ENCODE peak calls at places on chromosomes 16 and 17, in six cellular contexts. G is MCF 10A, P is osteocyte, F is A673, N is tibial artery, L is activated B cell treated with CpG ODN at 0.5 μM for 24 hours. C is an unnamed sample.

GRCh38 chr16:49638696-49639629 is 216.9 kb downstream of the ZNF423 start:
- DNase-seq in G (no peak), P (no peak), F (no peak), N (no peak), L (no peak), C (no peak)

GRCh38 chr16:88365244-88365865 is 17.4 kb upstream of the ZNF469 start:
- DNase-seq in G (no peak), P (no peak), F (no peak), N (no peak), L (no peak), C (no peak)

GRCh38 chr16:47644166-47644565 is 183.0 kb downstream of the PHKB start:
- DNase-seq in G (peak), P (no peak), F (peak), N (peak), L (no peak), C (no peak)

GRCh38 chr17:30236807-30237206 is 1.3 kb upstream of the SLC6A4 start:
- DNase-seq in G (peak), P (peak), F (peak), N (peak), L (no peak), C (no peak)

GRCh38 chr17:49076575-49077384 is 55.8 kb upstream of the B4GALNT2 start:
- DNase-seq in G (peak), P (no peak), F (no peak), N (no peak), L (no peak), C (no peak)

GRCh38 chr17:18004345-18004744 is 31.7 kb downstream of the DRC3 start:
- DNase-seq in G (no peak), P (no peak), F (no peak), N (no peak), L (no peak), C (no peak)

GRCh38 chr17:80872011-80872929 is 119.4 kb upstream of the CHMP6 start:
- DNase-seq in G (no peak), P (no peak), F (no peak), N (no peak), L (no peak), C (no peak)

GRCh38 chr17:56009795-56010715 is 143.2 kb upstream of the ANKFN1 start:
- DNase-seq in G (peak), P (no peak), F (no peak), N (no peak), L (no peak), C (no peak)

GRCh38 chr17:36149296-36149820 is 27.1 kb downstream of the TBC1D3B start:
- DNase-seq in G (peak), P (no peak), F (no peak), N (peak), L (no peak), C (no peak)

GRCh38 chr16:67935096-67935401 is 1.6 kb downstream of the PSMB10 start:
- DNase-seq in G (peak), P (no peak), F (no peak), N (no peak), L (no peak), C (no peak)

GRCh38 chr16:4935231-4935855 is 1.6 kb downstream of the PPL start:
- DNase-seq in G (peak), P (no peak), F (no peak), N (peak), L (no peak), C (no peak)

GRCh38 chr17:32755045-32755805 is 121.7 kb downstream of the MYO1D start:
- DNase-seq in G (peak), P (no peak), F (peak), N (no peak), L (no peak), C (no peak)

GRCh38 chr16:57739756-57740422 is 4.3 kb downstream of the KATNB1 start:
- DNase-seq in G (no peak), P (no peak), F (no peak), N (no peak), L (no peak), C (no peak)

GRCh38 chr17:35088911-35089845 is 25.7 kb upstream of the RFFL start:
- DNase-seq in G (peak), P (peak), F (peak), N (peak), L (peak), C (peak)

GRCh38 chr17:42908872-42909700 is 8.5 kb downstream of the G6PC1 start:
- DNase-seq in G (no peak), P (no peak), F (no peak), N (no peak), L (no peak), C (no peak)

GRCh38 chr16:73017321-73017720 is 30.6 kb downstream of the ZFHX3 start:
- DNase-seq in G (no peak), P (no peak), F (no peak), N (no peak), L (no peak), C (no peak)

GRCh38 chr16:24478401-24478800 is 61.0 kb upstream of the RBBP6 start:
- DNase-seq in G (no peak), P (no peak), F (peak), N (no peak), L (no peak), C (no peak)

GRCh38 chr16:27684047-27684446 is 134.1 kb downstream of the KATNIP start:
- DNase-seq in G (no peak), P (no peak), F (no peak), N (no peak), L (no peak), C (no peak)

GRCh38 chr17:72545756-72546155 is 424.9 kb downstream of the SOX9 start:
- DNase-seq in G (no peak), P (no peak), F (no peak), N (no peak), L (no peak), C (no peak)

GRCh38 chr17:74631468-74632195 is 8.1 kb upstream of the CD300E start:
- DNase-seq in G (no peak), P (no peak), F (no peak), N (peak), L (no peak), C (no peak)

GRCh38 chr17:44024271-44024663 is 9.5 kb upstream of the TMEM101 start:
- DNase-seq in G (no peak), P (no peak), F (no peak), N (no peak), L (no peak), C (no peak)
- TF ChIP-seq CTCF in G (no peak), P (no peak), F (no peak), N (no peak), L (no peak), C (no peak)

GRCh38 chr16:89489040-89489721 is 1.2 kb downstream of the ANKRD11 start:
- DNase-seq in G (peak), P (peak), F (peak), N (peak), L (peak), C (peak)
- TF ChIP-seq CTCF in G (peak), P (peak), F (no peak), N (peak), L (no peak), C (peak)

GRCh38 chr16:7919782-7920181 is 587.1 kb downstream of the RBFOX1 start:
- DNase-seq in G (no peak), P (no peak), F (no peak), N (no peak), L (no peak), C (no peak)

DNA sequence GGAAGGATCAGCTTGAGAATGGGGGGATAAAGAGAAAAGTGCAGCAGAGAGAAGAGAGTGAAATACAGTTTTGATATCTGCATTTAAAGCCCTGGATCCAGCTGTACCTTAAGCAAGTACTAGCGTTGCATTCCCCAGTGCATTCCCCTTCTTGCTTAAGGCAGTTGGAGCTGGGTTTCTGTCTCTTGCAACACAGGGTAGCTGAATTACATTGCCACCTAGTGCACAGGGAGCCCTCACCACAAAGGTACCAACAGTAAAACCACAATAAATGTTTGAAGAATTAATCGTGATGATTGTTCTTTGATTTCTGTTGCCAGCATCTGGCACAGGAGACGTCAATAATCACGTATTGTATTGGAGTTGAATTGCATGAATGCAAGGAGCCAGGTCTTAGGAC is 588.7 kb downstream of the RBFOX1 start:
- DNase-seq in G (no peak), P (no peak), F (no peak), N (no peak), L (no peak), C (no peak)
- TF ChIP-seq CTCF in G (no peak), P (no peak), F (no peak), N (no peak), L (no peak), C (no peak)

GRCh38 chr17:16994626-16995025 is 22.7 kb upstream of the TNFRSF13B start:
- DNase-seq in G (no peak), P (no peak), F (no peak), N (no peak), L (no peak), C (no peak)

GRCh38 chr17:16995930-16996329 is 24.0 kb upstream of the TNFRSF13B start:
- DNase-seq in G (no peak), P (no peak), F (no peak), N (no peak), L (no peak), C (no peak)

GRCh38 chr17:16999931-17000625 is 28.2 kb upstream of the TNFRSF13B start:
- DNase-seq in G (no peak), P (no peak), F (no peak), N (no peak), L (no peak), C (no peak)

GRCh38 chr17:17001076-17001777 is 29.3 kb upstream of the TNFRSF13B start:
- DNase-seq in G (no peak), P (no peak), F (no peak), N (no peak), L (no peak), C (no peak)

DNA sequence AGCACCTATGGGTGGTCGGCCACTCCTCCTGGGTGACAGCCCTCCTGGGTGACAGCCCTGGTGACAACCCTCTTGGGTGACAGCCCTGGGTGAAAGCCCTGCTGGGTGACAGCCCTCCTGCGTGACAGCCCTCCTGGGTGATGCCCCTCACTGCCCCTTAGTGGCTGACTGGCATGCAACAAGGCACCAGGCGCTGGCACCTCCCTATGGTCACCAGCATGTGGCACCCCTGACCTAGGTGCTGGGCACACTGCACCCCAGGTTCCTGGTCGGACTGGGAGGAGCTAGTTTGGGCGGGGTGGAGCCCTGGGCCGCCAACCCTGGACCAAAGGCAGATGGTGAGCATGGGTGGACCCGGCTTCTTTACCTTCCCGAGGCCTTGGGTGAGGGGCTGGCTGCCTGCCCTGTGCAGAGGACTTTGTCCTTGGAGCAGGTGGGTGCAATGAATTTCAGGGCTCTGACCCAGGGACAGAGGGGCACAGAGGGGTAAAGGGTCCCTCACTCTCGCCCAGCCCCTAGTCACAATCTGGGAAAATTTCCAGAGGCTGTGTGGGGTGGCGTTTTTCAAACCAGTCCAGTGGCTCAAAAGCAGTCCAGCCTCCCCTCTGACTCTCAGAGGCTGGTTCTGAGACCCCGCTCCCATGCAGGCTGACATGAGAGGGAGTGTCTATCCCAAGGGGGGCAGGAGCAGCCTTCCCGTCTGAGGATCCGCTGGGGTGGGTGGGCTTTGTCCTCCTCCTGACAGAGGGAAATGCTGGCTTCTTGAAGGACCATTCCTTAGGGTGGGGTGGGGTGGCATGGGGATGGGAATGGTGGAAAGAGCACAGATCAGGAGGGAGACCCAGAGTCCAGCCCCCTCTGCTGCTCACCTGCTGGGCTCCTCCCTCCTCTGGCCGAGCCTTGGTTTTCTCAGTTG is 25.9 kb upstream of the TNFRSF13B start:
- DNase-seq in G (no peak), P (no peak), F (no peak), N (no peak), L (no peak), C (no peak)
- TF ChIP-seq CTCF in G (no peak), P (no peak), F (no peak), N (no peak), L (no peak), C (no peak)

DNA sequence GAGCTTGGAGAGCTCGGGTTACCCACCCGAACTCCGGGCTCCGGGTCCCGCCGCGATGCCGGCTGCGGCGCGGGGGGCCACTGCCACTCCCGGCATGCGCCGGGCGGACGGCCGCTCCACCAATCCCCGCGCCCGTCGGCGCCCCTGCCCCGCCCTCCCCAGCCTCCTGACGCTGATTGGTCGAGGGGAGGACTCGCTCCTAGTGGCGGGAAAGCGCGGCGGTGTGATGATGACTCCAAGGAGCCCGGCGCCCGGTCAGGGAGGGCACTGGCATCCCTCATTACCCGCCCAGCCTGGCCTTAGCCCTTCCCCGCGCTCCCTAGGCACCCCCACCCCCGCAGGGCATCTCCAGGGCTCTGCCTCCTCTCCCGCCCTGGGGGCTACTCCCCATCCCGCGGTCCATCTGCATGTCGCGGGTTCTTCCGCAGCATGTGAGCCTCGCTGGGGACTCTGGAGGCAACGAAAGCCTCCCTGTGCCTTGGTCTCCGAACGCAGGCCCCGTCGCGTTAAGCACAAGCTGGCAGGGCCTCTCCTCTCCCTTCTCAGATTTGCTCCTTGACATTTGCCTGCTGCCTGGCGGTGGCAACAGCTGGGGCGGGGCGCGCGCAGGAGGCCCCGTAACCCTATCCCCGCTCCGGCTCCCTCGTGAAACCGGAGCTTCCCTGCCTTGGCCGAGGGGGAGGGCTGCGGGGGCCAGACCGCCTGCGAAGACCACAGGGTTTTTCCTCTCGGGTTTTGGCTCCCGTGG is 1.7 kb downstream of the ATP2A1 start:
- DNase-seq in G (peak), P (peak), F (peak), N (peak), L (peak), C (peak)
- TF ChIP-seq CTCF in G (no peak), P (peak), F (no peak), N (peak), L (no peak), C (peak)

GRCh38 chr16:82641336-82641984 is 14.7 kb downstream of the CDH13 start:
- DNase-seq in G (peak), P (no peak), F (peak), N (no peak), L (no peak), C (no peak)
- TF ChIP-seq CTCF in G (peak), P (peak), F (peak), N (peak), L (no peak), C (no peak)

DNA sequence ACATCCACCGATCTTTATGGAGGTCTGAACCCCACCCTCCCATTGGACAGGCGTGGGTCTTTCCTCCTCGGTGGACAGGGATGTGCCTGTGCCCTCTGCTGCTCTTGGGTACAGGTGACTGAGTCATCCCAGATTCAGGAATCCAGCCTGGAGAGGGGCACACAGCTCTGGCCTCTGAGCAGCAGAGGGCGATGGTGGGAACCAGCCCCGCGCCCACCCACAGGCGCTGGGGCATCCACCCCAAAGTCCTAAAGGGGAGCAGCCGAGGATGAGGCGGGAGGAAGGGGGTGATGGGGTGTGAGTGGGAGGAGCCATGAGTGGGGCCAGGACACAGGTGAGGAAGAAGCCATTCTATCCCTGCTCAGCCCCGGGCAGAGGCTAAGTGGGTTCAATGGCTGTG is 35.0 kb downstream of the ENGASE start:
- DNase-seq in G (no peak), P (no peak), F (no peak), N (no peak), L (no peak), C (no peak)
- TF ChIP-seq CTCF in G (peak), P (no peak), F (peak), N (no peak), L (no peak), C (peak)

DNA sequence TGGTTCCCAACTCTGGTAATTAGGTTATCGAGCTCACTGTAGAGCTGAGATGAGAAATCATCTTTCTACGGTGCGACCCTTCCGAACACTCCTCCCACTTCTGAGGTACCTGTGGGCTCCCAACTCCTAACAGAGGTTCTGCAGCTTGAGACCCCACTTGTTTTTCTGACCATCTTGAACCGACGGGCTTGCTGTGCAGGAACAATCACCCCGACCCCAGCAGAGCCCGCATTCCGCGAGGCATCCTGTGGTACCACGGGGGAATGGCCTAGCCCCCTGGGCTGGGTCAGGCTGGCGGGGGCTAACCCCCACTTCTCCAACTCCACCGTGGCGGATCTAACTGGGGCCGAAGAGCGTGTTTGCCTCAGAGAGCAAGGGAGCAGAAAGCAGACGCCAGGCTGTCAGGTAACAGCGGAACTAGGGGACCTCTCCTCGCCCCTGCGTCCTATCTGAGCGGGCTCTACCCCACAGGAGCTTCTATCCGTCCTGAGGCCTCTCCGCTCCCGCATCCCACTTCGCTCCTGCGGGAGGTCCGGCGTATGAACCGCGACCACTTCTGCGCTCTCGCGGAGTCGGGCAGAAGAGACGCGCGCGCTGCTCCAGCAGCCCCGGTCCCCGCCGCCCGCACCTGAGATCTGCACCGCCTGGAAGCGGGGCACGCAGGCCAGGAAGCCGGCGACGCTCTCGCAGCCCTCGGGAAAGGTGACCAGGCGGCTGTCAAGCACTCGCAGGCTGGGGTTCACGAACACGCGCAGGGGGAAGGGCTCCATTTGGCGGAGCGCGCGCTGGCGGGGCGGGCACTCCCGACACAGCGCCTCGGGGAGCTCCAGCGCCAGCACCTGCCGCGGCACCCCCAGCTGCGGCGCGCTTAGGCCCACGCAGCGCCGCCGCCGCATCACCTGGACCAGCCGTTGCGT is 761 bp downstream of the PDF start:
- DNase-seq in G (peak), P (no peak), F (peak), N (no peak), L (peak), C (no peak)
- TF ChIP-seq CTCF in G (no peak), P (no peak), F (no peak), N (no peak), L (no peak), C (no peak)

DNA sequence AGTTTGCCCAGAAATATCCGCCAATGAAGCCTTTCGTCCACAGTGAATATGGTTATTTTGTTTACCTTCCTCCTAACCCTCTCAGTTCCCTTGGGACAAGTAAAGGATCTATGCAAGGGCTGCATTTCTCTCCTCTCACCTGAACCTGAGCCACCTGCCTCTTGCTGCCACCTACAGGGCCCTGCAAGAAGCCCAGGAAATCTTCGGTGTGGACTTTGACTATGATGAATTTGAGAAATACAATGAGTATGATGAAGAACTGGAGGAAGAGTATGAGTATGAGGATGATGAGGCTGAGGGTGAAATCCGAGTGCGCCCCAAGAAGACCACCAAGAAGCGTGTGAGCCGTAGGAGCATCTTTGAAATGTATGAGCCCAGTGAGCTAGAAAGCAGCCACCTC is 14.0 kb downstream of the SUPT6H start:
- DNase-seq in G (peak), P (no peak), F (no peak), N (no peak), L (no peak), C (no peak)
- TF ChIP-seq CTCF in G (no peak), P (peak), F (peak), N (no peak), L (no peak), C (no peak)

GRCh38 chr17:2186937-2187336 is 116.6 kb downstream of the SMG6 start:
- DNase-seq in G (no peak), P (no peak), F (no peak), N (no peak), L (no peak), C (no peak)

GRCh38 chr17:2191227-2191626 is 112.4 kb downstream of the SMG6 start:
- DNase-seq in G (no peak), P (no peak), F (no peak), N (no peak), L (no peak), C (no peak)

GRCh38 chr17:2190014-2190413 is 113.6 kb downstream of the SMG6 start:
- DNase-seq in G (no peak), P (no peak), F (no peak), N (peak), L (no peak), C (no peak)

GRCh38 chr17:2187758-2188157 is 115.8 kb downstream of the SMG6 start:
- DNase-seq in G (no peak), P (no peak), F (no peak), N (no peak), L (no peak), C (no peak)

GRCh38 chr17:2189231-2189630 is 114.4 kb downstream of the SMG6 start:
- DNase-seq in G (no peak), P (no peak), F (no peak), N (no peak), L (no peak), C (no peak)
- TF ChIP-seq CTCF in G (no peak), P (no peak), F (no peak), N (no peak), L (no peak), C (no peak)